ENCODE peak calls at places on chromosomes 16 and 17, in four cellular contexts. G is neural progenitor cell, C is IMR-90, L is upper lobe of left lung. O is an unnamed sample.

GRCh38 chr17:27807567-27808470 is 7.5 kb upstream of the NOS2 start:
- DNase-seq in G (no peak), L (no peak), C (no peak), O (peak; percentile 74)

GRCh38 chr16:49754495-49755290 is 101.2 kb downstream of the ZNF423 start:
- DNase-seq in G (peak; percentile 85), L (peak; percentile 62), C (no peak), O (peak; percentile 20)

GRCh38 chr16:15899538-15900100 is 11.2 kb upstream of the CEP20 start:
- DNase-seq in C (peak; percentile 89), G (no peak), L (no peak), O (peak; percentile 61)

GRCh38 chr17:58818654-58819053 is 63.0 kb downstream of the PPM1E start:
- DNase-seq in L (no peak), G (no peak), C (no peak), O (no peak)

GRCh38 chr16:89923640-89924297 is 627 bp downstream of the TUBB3 start:
- DNase-seq in C (no peak), G (peak; percentile 75), L (no peak), O (no peak)

GRCh38 chr17:34291721-34292348 is 6.3 kb downstream of the CCL11 start:
- DNase-seq in L (no peak), G (no peak), C (no peak), O (no peak)

GRCh38 chr17:32102172-32102571 is 40.1 kb upstream of the RHOT1 start:
- DNase-seq in L (no peak), C (no peak), G (no peak), O (no peak)

GRCh38 chr16:11251525-11252481 is 4.2 kb downstream of the SOCS1 start:
- DNase-seq in L (peak; percentile 83), C (peak; percentile 91), G (no peak), O (peak; percentile 41)

GRCh38 chr16:63787014-63787413 is 1334.8 kb downstream of the CDH11 start:
- DNase-seq in C (no peak), G (no peak), L (no peak), O (no peak)

GRCh38 chr17:40522250-40522960 is 21.0 kb upstream of the TNS4 start:
- DNase-seq in C (peak; percentile 67), L (no peak), G (no peak), O (no peak)

DNA sequence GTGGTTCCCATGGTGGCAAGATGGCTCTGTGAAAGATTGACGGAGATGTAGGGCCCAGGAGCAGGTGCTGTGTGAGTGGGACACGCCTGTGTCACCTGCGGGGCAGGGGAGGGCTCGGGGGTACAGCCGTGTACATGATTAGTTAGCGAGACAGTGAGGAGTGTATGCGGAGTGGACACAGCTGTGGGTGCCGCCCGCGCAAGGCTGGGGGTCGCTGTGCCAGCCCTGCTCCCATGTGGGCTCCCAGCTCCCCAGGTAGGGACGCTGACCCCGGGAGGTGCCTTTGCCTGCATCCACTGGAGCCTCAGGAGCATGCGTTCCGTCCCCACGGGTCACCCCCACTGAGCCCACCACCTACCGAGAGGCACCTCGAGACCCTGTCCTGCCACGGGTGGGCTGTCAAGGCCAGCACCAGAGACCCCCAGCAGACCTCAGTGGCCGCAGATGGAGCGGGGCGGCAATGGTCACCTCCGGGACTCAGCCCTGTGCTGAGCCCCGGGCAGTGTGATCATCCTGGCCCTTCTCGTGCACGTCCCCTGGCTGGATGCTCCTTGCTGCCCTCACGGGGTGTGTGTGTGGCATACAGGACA is 7.4 kb downstream of the CAPN15 start:
- DNase-seq in L (peak; percentile 71), G (no peak), C (no peak), O (no peak)
- H3K27ac ChIP-seq in L (no peak overlapping the region), G (no peak overlapping the region), C (no peak overlapping the region), O (peak overlapping the region; percentile 94)

DNA sequence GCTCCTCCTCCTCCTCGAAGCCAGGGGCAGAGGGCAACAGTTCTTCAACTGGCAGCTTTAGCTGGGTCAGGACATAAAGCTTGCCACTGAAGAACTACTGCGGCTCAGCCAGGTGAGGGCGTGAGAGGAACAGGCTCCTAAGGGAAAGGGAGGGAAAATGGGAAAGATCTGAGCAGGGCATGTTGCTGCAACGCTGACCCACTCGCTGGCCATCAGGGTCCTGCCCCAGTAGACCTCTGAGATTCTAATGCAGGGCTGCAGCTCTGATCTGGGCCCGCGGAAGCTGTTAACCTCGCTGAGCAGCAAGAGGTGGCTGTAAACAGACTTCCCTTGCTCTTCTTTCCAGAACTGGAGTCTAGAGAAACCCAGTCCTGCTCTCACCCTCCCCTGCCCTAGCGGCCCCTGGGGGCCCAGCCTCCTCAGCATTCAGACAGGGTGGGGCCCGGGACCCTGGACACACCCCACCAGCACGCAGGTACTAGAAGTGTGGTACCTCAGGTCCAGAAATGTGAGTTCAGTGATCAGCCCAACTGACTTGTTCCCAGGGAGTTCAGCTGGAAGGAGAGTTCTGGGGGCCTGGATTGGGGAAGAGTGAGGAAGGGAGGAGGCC is 3.8 kb upstream of the TLCD2 start:
- DNase-seq in C (peak; percentile 32), G (peak; percentile 86), L (peak; percentile 56), O (peak; percentile 71)
- H3K4me3 ChIP-seq in C (peak overlapping the region; percentile 56), G (peak overlapping the region; percentile 78), L (peak overlapping the region; percentile 95), O (peak overlapping the region; percentile 9)

GRCh38 chr16:84791501-84791900 is 28.3 kb upstream of the CRISPLD2 start:
- DNase-seq in G (no peak), C (no peak), L (no peak), O (no peak)

GRCh38 chr16:84791088-84791487 is 28.7 kb upstream of the CRISPLD2 start:
- DNase-seq in G (no peak), L (no peak), C (peak; percentile 28), O (no peak)

GRCh38 chr16:84790291-84790690 is 29.5 kb upstream of the CRISPLD2 start:
- DNase-seq in G (no peak), L (no peak), C (no peak), O (no peak)

GRCh38 chr16:84795338-84796053 is 24.3 kb upstream of the CRISPLD2 start:
- DNase-seq in C (peak; percentile 100), L (no peak), G (no peak), O (peak; percentile 66)

DNA sequence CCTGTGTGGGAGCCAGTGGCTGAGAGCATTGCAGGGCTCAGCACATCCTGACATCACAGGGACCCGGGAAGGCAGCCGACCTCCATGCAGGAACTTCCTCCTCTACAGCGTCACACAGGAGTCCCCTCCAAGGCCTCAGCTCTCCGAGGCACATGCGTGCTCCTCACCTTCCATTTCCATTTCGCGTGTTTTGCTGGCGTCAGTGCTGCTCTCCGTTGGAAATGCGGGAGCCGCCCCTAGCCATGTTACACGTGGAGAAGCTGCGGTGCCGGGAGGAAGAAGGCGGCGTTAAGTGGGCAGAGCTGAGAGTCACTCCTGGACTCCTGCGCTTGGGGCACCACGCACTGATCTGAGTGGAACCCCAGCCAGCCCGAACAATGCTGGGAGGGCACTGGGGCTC is 25.2 kb upstream of the CRISPLD2 start:
- DNase-seq in L (no peak), C (peak; percentile 19), G (no peak), O (no peak)
- H3K27ac ChIP-seq in L (peak overlapping the region; percentile 62), C (peak overlapping the region; percentile 63), G (no peak overlapping the region), O (peak overlapping the region; percentile 78)

GRCh38 chr16:57371494-57372371 is 557 bp upstream of the CX3CL1 start:
- DNase-seq in G (no peak), C (no peak), L (no peak), O (no peak)

GRCh38 chr16:57373117-57373947 is 1.0 kb downstream of the CX3CL1 start:
- DNase-seq in G (peak; percentile 13), L (no peak), C (no peak), O (no peak)

GRCh38 chr16:57374067-57374534 is 1.8 kb downstream of the CX3CL1 start:
- DNase-seq in L (no peak), C (peak; percentile 62), G (no peak), O (no peak)

GRCh38 chr16:57376313-57376818 is 4.1 kb downstream of the CX3CL1 start:
- DNase-seq in C (no peak), G (no peak), L (no peak), O (no peak)

GRCh38 chr16:57372372-57373116 is at the start of gene CX3CL1:
- DNase-seq in C (peak; percentile 39), L (peak; percentile 79), G (peak; percentile 93), O (peak; percentile 76)
- H3K4me3 ChIP-seq in C (no peak within 1 kb of the TSS), L (peak within 1 kb of the TSS; percentile 56), G (peak within 1 kb of the TSS; percentile 32), O (peak within 1 kb of the TSS; percentile 24)

GRCh38 chr17:72387969-72388368 is 267.1 kb downstream of the SOX9 start:
- DNase-seq in C (peak; percentile 46), L (no peak), G (no peak), O (no peak)
- H3K27ac ChIP-seq in C (peak overlapping the region; percentile 82), L (no peak overlapping the region), G (no peak overlapping the region), O (no peak overlapping the region)

GRCh38 chr17:77708049-77708448 is 250.5 kb upstream of the TNRC6C start:
- DNase-seq in C (no peak), L (no peak), G (no peak), O (no peak)
- H3K4me3 ChIP-seq in C (no peak overlapping the region), L (no peak overlapping the region), G (no peak overlapping the region), O (no peak overlapping the region)

DNA sequence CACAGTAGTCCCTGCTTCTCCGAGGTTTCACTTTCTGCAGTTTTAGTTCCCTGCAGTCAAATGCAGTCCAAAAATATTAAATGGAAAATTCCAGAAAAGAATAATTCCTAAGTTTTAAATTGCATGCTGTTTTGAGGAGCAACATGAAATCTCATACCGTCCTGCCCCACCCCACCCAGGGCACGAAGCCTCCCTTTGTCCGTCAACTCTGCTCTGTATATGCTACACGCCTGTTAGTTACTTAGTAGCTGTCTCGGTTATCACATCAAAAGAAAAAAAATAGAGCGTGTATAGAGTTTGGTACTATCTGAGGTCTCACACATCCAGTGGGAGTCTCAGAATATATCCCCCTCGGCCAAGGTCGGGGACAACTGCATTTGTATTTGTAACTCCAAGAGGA is 129.4 kb upstream of the NOL11 start:
- DNase-seq in L (no peak), C (no peak), G (no peak), O (no peak)
- H3K27ac ChIP-seq in L (no peak overlapping the region), C (no peak overlapping the region), G (no peak overlapping the region), O (no peak overlapping the region)

O was measured in transverse colon.